ENCODE peak calls at places on chromosome 1, in four cellular contexts. One of them, this sample, is unnamed.

GRCh38 chr1:209041936-209042335 is 541.6 kb upstream of the CAMK1G start:
- DNase-seq in right lobe of liver: no peak
- DNase-seq in RWPE2: no peak
- DNase-seq in adrenal gland: no peak
- DNase-seq in this sample: no peak

GRCh38 chr1:9315411-9316079 is 22.9 kb downstream of the SPSB1 start:
- DNase-seq in right lobe of liver: no peak
- DNase-seq in RWPE2: no peak
- DNase-seq in adrenal gland: no peak
- DNase-seq in this sample: no peak

GRCh38 chr1:201022824-201023516 is 544 bp downstream of the KIF21B start:
- DNase-seq in RWPE2: no peak
- DNase-seq in right lobe of liver: no peak
- DNase-seq in adrenal gland: no peak
- DNase-seq in this sample: peak

GRCh38 chr1:243959998-243960397 is 91.1 kb upstream of the ZBTB18 start:
- DNase-seq in adrenal gland: no peak
- DNase-seq in right lobe of liver: no peak
- DNase-seq in RWPE2: no peak
- DNase-seq in this sample: no peak

GRCh38 chr1:58939146-58939545 is 155.3 kb upstream of the JUN start:
- DNase-seq in right lobe of liver: no peak
- DNase-seq in RWPE2: no peak
- DNase-seq in adrenal gland: no peak
- DNase-seq in this sample: no peak

GRCh38 chr1:58062635-58063034 is 483.9 kb downstream of the OMA1 start:
- DNase-seq in adrenal gland: no peak
- DNase-seq in RWPE2: no peak
- DNase-seq in right lobe of liver: no peak
- DNase-seq in this sample: no peak

GRCh38 chr1:82059931-82060330 is 259.2 kb downstream of the ADGRL2 start:
- DNase-seq in right lobe of liver: no peak
- DNase-seq in adrenal gland: no peak
- DNase-seq in RWPE2: no peak
- DNase-seq in this sample: no peak

GRCh38 chr1:76278711-76279386 is 204.3 kb downstream of the ST6GALNAC3 start:
- DNase-seq in adrenal gland: no peak
- DNase-seq in RWPE2: no peak
- DNase-seq in right lobe of liver: no peak
- DNase-seq in this sample: no peak

GRCh38 chr1:26700711-26701110 is 4.9 kb downstream of the ARID1A start:
- DNase-seq in RWPE2: no peak
- DNase-seq in right lobe of liver: no peak
- DNase-seq in adrenal gland: no peak
- DNase-seq in this sample: no peak

GRCh38 chr1:156860639-156861423 is at the start of gene NTRK1:
- DNase-seq in RWPE2: no peak
- DNase-seq in adrenal gland: no peak
- DNase-seq in right lobe of liver: no peak
- DNase-seq in this sample: no peak

GRCh38 chr1:175201061-175201508 is 8.5 kb upstream of the KIAA0040 start:
- DNase-seq in right lobe of liver: no peak
- DNase-seq in RWPE2: no peak
- DNase-seq in adrenal gland: no peak
- DNase-seq in this sample: no peak

GRCh38 chr1:203320546-203321272 is 15.4 kb downstream of the BTG2 start:
- DNase-seq in RWPE2: no peak
- DNase-seq in adrenal gland: no peak
- DNase-seq in right lobe of liver: no peak
- DNase-seq in this sample: no peak

GRCh38 chr1:39685071-39685470 is 6.2 kb downstream of the HPCAL4 start:
- DNase-seq in adrenal gland: no peak
- DNase-seq in right lobe of liver: no peak
- DNase-seq in RWPE2: no peak
- DNase-seq in this sample: peak

GRCh38 chr1:87450615-87451209 is 122.0 kb downstream of the LMO4 start:
- DNase-seq in RWPE2: no peak
- DNase-seq in right lobe of liver: no peak
- DNase-seq in adrenal gland: no peak
- DNase-seq in this sample: no peak

GRCh38 chr1:58899581-58900271 is 115.9 kb upstream of the JUN start:
- DNase-seq in right lobe of liver: no peak
- DNase-seq in RWPE2: no peak
- DNase-seq in adrenal gland: no peak
- DNase-seq in this sample: no peak

GRCh38 chr1:36764796-36765195 is 269.5 kb downstream of the GRIK3 start:
- DNase-seq in RWPE2: no peak
- DNase-seq in right lobe of liver: peak
- DNase-seq in adrenal gland: no peak
- DNase-seq in this sample: no peak

GRCh38 chr1:155759966-155760630 is 71.2 kb downstream of the DAP3 start:
- DNase-seq in RWPE2: no peak
- DNase-seq in adrenal gland: no peak
- DNase-seq in right lobe of liver: no peak
- DNase-seq in this sample: no peak

GRCh38 chr1:198228925-198229324 is 72.1 kb downstream of the NEK7 start:
- DNase-seq in right lobe of liver: no peak
- DNase-seq in adrenal gland: no peak
- DNase-seq in RWPE2: no peak
- DNase-seq in this sample: no peak

GRCh38 chr1:29197993-29198392 is 16.3 kb upstream of the SRSF4 start:
- DNase-seq in RWPE2: no peak
- DNase-seq in right lobe of liver: no peak
- DNase-seq in adrenal gland: no peak
- DNase-seq in this sample: peak

GRCh38 chr1:29195875-29196274 is 14.2 kb upstream of the SRSF4 start:
- DNase-seq in right lobe of liver: peak
- DNase-seq in RWPE2: no peak
- DNase-seq in adrenal gland: no peak
- DNase-seq in this sample: peak

GRCh38 chr1:29200905-29201594 is 19.4 kb upstream of the SRSF4 start:
- DNase-seq in adrenal gland: no peak
- DNase-seq in RWPE2: no peak
- DNase-seq in right lobe of liver: no peak
- DNase-seq in this sample: no peak

GRCh38 chr1:29196863-29197589 is 15.3 kb upstream of the SRSF4 start:
- DNase-seq in RWPE2: no peak
- DNase-seq in right lobe of liver: no peak
- DNase-seq in adrenal gland: no peak
- DNase-seq in this sample: no peak

GRCh38 chr1:29197590-29197924 is 15.9 kb upstream of the SRSF4 start:
- DNase-seq in RWPE2: no peak
- DNase-seq in adrenal gland: no peak
- DNase-seq in right lobe of liver: peak
- DNase-seq in this sample: no peak
- TF ChIP-seq CTCF in RWPE2: peak
- TF ChIP-seq CTCF in adrenal gland: no peak
- TF ChIP-seq CTCF in right lobe of liver: peak
- TF ChIP-seq CTCF in this sample: peak

GRCh38 chr1:19439464-19440171 is 45.7 kb downstream of the CAPZB start:
- DNase-seq in adrenal gland: no peak
- DNase-seq in RWPE2: no peak
- DNase-seq in right lobe of liver: peak
- DNase-seq in this sample: no peak
- TF ChIP-seq CTCF in adrenal gland: no peak
- TF ChIP-seq CTCF in RWPE2: peak
- TF ChIP-seq CTCF in right lobe of liver: no peak
- TF ChIP-seq CTCF in this sample: peak

GRCh38 chr1:180415985-180416633 is 86.3 kb downstream of the ACBD6 start:
- DNase-seq in adrenal gland: no peak
- DNase-seq in right lobe of liver: no peak
- DNase-seq in RWPE2: no peak
- DNase-seq in this sample: no peak
- TF ChIP-seq CTCF in adrenal gland: peak
- TF ChIP-seq CTCF in right lobe of liver: peak
- TF ChIP-seq CTCF in RWPE2: peak
- TF ChIP-seq CTCF in this sample: peak

DNA sequence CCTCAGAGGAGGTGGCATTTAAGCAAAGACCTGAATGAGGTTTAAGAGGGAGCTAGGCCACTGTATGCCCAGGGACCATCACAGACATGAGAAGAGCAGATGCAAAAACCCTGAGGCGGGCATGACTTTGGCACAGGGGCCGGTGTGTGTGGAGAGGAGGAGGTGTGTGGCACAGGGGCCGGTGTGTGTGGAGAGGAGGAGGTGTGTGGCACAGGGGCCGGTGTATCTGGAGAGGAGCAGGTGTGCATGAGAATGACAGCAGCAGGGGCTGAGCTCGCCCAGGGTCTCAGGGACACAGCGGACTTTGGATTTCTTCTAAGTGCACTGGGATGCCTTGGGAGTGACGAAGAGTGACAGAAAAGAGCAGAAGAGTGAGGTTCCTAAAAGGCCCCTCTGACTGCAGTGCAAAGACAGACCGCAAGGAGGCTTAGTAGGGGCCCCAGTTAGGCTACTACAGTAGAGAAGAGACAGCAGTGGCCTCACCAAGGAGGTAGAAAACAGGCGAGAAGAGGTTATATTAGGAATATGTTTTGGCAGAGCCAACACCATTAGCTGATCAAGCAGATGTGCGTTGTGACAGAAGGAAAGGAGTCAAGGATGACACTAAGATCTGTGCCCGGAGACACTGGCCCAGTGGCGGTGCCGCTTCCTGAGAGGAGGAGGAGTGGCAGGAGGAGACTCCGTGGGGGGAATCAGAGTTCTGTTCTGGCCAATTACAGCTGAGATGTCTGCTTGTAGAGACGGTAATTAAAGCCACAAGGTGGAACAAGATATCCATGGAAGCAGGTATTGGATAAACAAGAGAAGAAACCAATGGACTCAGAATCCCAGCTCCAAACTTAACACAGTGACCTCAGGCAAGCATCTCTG is 18.4 kb downstream of the ZBTB17 start:
- DNase-seq in right lobe of liver: no peak
- DNase-seq in RWPE2: no peak
- DNase-seq in adrenal gland: no peak
- DNase-seq in this sample: no peak
- TF ChIP-seq CTCF in right lobe of liver: no peak
- TF ChIP-seq CTCF in RWPE2: peak
- TF ChIP-seq CTCF in adrenal gland: no peak
- TF ChIP-seq CTCF in this sample: peak

GRCh38 chr1:193212637-193213036 is 26.2 kb upstream of the B3GALT2 start:
- DNase-seq in right lobe of liver: no peak
- DNase-seq in RWPE2: no peak
- DNase-seq in adrenal gland: no peak
- DNase-seq in this sample: no peak
- TF ChIP-seq CTCF in right lobe of liver: no peak
- TF ChIP-seq CTCF in RWPE2: no peak
- TF ChIP-seq CTCF in adrenal gland: no peak
- TF ChIP-seq CTCF in this sample: no peak

GRCh38 chr1:3472906-3473305 is 18.4 kb downstream of the ARHGEF16 start:
- DNase-seq in right lobe of liver: no peak
- DNase-seq in RWPE2: no peak
- DNase-seq in adrenal gland: no peak
- DNase-seq in this sample: peak

GRCh38 chr1:3469849-3470649 is 15.6 kb downstream of the ARHGEF16 start:
- DNase-seq in RWPE2: no peak
- DNase-seq in adrenal gland: no peak
- DNase-seq in right lobe of liver: no peak
- DNase-seq in this sample: peak

GRCh38 chr1:3470650-3471355 is 16.3 kb downstream of the ARHGEF16 start:
- DNase-seq in adrenal gland: no peak
- DNase-seq in RWPE2: no peak
- DNase-seq in right lobe of liver: no peak
- DNase-seq in this sample: peak

GRCh38 chr1:3472088-3472850 is 17.8 kb downstream of the ARHGEF16 start:
- DNase-seq in right lobe of liver: no peak
- DNase-seq in RWPE2: no peak
- DNase-seq in adrenal gland: no peak
- DNase-seq in this sample: peak

GRCh38 chr1:3471356-3472087 is 17.1 kb downstream of the ARHGEF16 start:
- DNase-seq in adrenal gland: no peak
- DNase-seq in right lobe of liver: no peak
- DNase-seq in RWPE2: no peak
- DNase-seq in this sample: no peak
- TF ChIP-seq CTCF in adrenal gland: no peak
- TF ChIP-seq CTCF in right lobe of liver: peak
- TF ChIP-seq CTCF in RWPE2: peak
- TF ChIP-seq CTCF in this sample: peak

GRCh38 chr1:10338047-10338446 is 60.8 kb upstream of the PGD start:
- DNase-seq in adrenal gland: peak
- DNase-seq in RWPE2: no peak
- DNase-seq in right lobe of liver: no peak
- DNase-seq in this sample: no peak
- TF ChIP-seq CTCF in adrenal gland: peak
- TF ChIP-seq CTCF in RWPE2: peak
- TF ChIP-seq CTCF in right lobe of liver: peak
- TF ChIP-seq CTCF in this sample: peak

GRCh38 chr1:25504706-25505560 is 38.5 kb upstream of the LDLRAP1 start:
- DNase-seq in adrenal gland: no peak
- DNase-seq in RWPE2: no peak
- DNase-seq in right lobe of liver: peak
- DNase-seq in this sample: no peak
- TF ChIP-seq CTCF in adrenal gland: no peak
- TF ChIP-seq CTCF in RWPE2: no peak
- TF ChIP-seq CTCF in right lobe of liver: no peak
- TF ChIP-seq CTCF in this sample: no peak